ENCODE peak calls at places on chromosomes 6 and 20, in eight cellular contexts. R, A, S, E, W, U, V and F are unnamed samples.
A peak's percentile ranks its signal among the peaks of the same experiment; 100 is the strongest.

GRCh38 chr6:35833534-35833933 is 28.4 kb downstream of the LHFPL5 start:
- DNase-seq in U (no peak), W (no peak), R (no peak), S (no peak), E (no peak), V (no peak), A (no peak), F (no peak)

GRCh38 chr6:95321106-95321505 is 256.2 kb upstream of the MANEA start:
- DNase-seq in A (no peak), E (no peak), S (no peak), V (no peak), W (no peak), R (no peak), U (no peak), F (no peak)

GRCh38 chr20:62674370-62674769 is 32.1 kb downstream of the SLCO4A1 start:
- DNase-seq in E (no peak), W (no peak), R (no peak), S (no peak), V (no peak), U (no peak), A (no peak), F (no peak)

GRCh38 chr6:28167068-28167467 is 25.4 kb downstream of the ZKSCAN8 start:
- DNase-seq in W (no peak), V (no peak), A (no peak), R (no peak), S (no peak), E (no peak), U (no peak), F (no peak)

GRCh38 chr20:32680544-32681174 is 6.9 kb upstream of the C20orf203 start:
- DNase-seq in A (no peak), V (no peak), S (no peak), W (no peak), R (no peak), E (no peak), U (no peak), F (no peak)

GRCh38 chr20:62761058-62761758 is 35.1 kb upstream of the MRGBP start:
- DNase-seq in R (no peak), U (no peak), V (no peak), W (no peak), S (no peak), A (no peak), E (no peak), F (no peak)

GRCh38 chr6:151616091-151616513 is 122.3 kb downstream of the CCDC170 start:
- DNase-seq in R (no peak), V (no peak), E (no peak), S (no peak), W (no peak), U (no peak), A (no peak), F (no peak)

GRCh38 chr6:137868721-137869631 is 1.9 kb downstream of the TNFAIP3 start:
- DNase-seq in V (no peak), A (no peak), U (no peak), R (no peak), S (no peak), E (no peak), W (no peak), F (no peak)

GRCh38 chr6:167907837-167908681 is 81.3 kb downstream of the AFDN start:
- DNase-seq in U (no peak), A (no peak), W (peak; percentile 81), R (no peak), S (no peak), E (no peak), V (peak; percentile 30), F (peak; percentile 34)

GRCh38 chr6:15358579-15359327 is 112.9 kb downstream of the JARID2 start:
- DNase-seq in U (no peak), R (peak; percentile 71), V (no peak), A (no peak), E (no peak), W (no peak), S (peak; percentile 75), F (no peak)

GRCh38 chr6:53487080-53487479 is 57.8 kb downstream of the GCLC start:
- DNase-seq in E (no peak), V (no peak), U (no peak), W (no peak), A (no peak), S (no peak), R (no peak), F (no peak)

GRCh38 chr6:14292119-14292518 is 174.5 kb downstream of the CD83 start:
- DNase-seq in A (no peak), V (no peak), E (no peak), W (no peak), S (no peak), U (no peak), R (no peak), F (no peak)

GRCh38 chr20:18072532-18072931 is 14.8 kb upstream of the OVOL2 start:
- DNase-seq in S (no peak), W (no peak), E (no peak), A (no peak), U (no peak), R (no peak), V (no peak), F (no peak)

GRCh38 chr20:18063676-18064075 is 6.0 kb upstream of the OVOL2 start:
- DNase-seq in V (no peak), E (no peak), U (peak; percentile 23), S (no peak), W (no peak), R (no peak), A (no peak), F (no peak)

DNA sequence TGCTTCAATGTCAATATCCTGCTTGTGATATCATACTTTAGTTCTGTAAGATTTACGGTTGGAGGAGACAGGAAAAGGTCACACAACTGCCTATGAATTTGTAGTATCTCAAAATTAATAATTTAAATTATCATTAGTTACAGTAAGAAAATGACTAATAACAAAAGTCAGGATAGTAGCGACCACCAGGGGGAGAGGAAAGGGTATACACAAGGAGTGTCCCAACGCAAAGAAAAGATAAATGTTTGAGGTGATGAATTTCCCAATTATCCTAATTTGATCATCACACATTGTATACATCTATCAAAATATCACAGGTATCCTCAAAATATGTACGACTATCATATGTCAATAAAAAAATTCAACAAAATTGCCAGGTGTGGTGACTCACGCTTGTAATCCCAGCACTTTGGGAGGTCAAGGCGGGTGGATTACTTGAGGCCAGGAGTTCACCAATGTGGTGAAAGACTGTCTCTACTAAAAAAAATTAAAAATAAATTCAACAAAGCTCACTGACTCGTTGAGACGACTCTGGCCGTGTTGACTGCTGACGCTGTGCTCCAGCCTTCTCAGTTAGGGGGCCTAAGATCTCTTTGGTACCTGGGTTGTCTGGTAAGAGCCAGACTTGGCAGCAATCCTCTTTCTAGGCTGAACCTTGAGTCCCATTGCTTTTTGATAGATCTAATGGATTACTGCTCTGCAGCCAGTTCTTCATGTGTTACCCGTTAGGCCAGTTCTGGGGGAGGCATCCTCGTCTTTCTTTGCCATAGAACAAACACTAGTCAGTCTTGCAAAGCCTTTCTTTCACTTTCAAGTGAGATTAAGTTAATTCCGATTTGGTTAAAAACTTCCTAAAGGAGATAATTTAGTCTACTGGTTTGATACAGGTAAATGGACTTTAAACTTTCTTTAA is 9.0 kb upstream of the OVOL2 start:
- DNase-seq in E (no peak), A (no peak), S (no peak), W (no peak), U (peak; percentile 40), R (no peak), V (no peak), F (no peak)
- TF ChIP-seq CTCF in E (no peak), A (no peak), S (no peak), W (no peak), U (peak; percentile 79), R (no peak), V (peak; percentile 8), F (no peak)

GRCh38 chr20:53626584-53626983 is 32.9 kb upstream of the ZNF217 start:
- DNase-seq in R (no peak), W (no peak), E (no peak), U (no peak), V (no peak), S (no peak), A (no peak), F (no peak)

GRCh38 chr20:53622247-53623114 is 28.8 kb upstream of the ZNF217 start:
- DNase-seq in S (peak; percentile 38), E (no peak), R (peak; percentile 66), U (peak; percentile 49), W (no peak), V (peak; percentile 20), A (peak; percentile 26), F (peak; percentile 87)

GRCh38 chr20:53621482-53622246 is 28.0 kb upstream of the ZNF217 start:
- DNase-seq in U (peak; percentile 64), W (peak; percentile 59), S (peak; percentile 59), E (no peak), V (peak; percentile 66), R (peak; percentile 61), A (peak; percentile 65), F (peak; percentile 61)

GRCh38 chr20:53623127-53623453 is 29.5 kb upstream of the ZNF217 start:
- DNase-seq in S (no peak), U (peak; percentile 31), E (no peak), A (no peak), R (no peak), V (no peak), W (no peak), F (no peak)

DNA sequence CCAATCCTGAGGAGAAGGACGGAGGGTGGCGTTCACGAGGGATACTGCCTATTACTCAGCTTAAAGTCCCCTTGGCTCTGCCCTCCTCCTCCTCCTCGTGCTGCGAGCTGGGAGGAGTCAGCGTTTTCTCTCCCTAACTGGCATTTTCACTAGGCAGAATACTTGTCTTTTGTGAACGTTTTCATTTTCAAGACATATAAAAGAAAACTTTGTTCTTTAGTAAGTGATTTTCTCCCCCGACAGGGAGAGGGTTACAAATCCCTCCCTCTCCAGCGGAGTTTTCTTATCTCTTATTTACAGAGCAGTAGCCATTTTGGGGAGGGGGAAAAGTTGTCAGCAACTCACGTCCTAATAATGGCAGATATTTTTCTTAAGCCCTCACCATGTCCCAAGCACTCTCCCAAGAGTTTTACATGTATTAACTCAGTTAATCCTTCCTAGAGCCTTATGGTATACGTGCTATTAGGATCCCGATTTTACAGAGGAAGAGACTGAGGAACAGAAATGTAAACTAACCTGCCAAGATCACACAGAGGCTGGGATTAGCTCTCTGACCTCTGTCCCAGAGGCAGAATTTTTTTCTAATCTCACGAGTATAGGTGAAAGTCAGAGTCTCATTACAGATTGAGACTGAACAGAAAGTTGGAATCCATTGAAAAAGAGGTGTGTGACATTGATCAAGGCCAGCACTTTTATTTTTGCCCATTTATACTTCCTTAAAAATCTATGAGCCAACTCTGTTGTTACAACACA is 30.0 kb upstream of the ZNF217 start:
- DNase-seq in E (peak; percentile 61), U (peak; percentile 86), A (peak; percentile 63), W (peak; percentile 79), R (peak; percentile 79), V (peak; percentile 84), S (peak; percentile 60), F (no peak)
- H3K4me3 ChIP-seq in E (peak overlapping the region; percentile 38), U (peak overlapping the region; percentile 76), A (peak overlapping the region; percentile 37), W (peak overlapping the region; percentile 7), R (peak overlapping the region; percentile 65), V (peak overlapping the region; percentile 8), S (peak overlapping the region; percentile 54), F (peak overlapping the region; percentile 6)

GRCh38 chr20:36481380-36482043 is 59.8 kb upstream of the MYL9 start:
- DNase-seq in A (no peak), R (no peak), W (no peak), U (no peak), V (no peak), E (no peak), S (no peak), F (peak; percentile 48)
- TF ChIP-seq CTCF in A (no peak), R (peak; percentile 0), W (no peak), U (peak; percentile 50), V (no peak), E (peak; percentile 15), S (no peak), F (no peak)

DNA sequence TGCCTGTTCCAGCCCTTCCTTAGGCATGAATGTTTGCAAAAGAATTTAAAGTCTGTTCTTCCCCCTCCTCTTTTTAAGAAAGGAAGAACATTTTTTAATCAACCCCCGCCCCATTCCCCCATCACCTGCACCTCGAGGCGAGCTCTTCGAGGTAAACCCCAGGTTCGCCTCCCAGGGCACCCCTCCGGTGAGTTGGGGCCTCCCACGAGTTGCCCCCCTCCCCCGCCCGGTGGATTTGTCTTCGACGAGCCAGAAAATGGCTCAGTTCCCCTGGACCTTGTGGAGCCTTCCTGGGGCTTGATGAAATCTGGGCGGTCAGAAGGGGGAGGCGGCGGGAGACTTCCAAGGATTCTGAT is 256 bp upstream of the OVOL2 start:
- DNase-seq in A (peak; percentile 33), V (no peak), U (no peak), R (no peak), S (no peak), E (no peak), W (no peak), F (no peak)
- H3K4me3 ChIP-seq in A (peak overlapping the region; percentile 53), V (no peak overlapping the region), U (peak overlapping the region; percentile 79), R (no peak overlapping the region), S (no peak overlapping the region), E (no peak overlapping the region), W (no peak overlapping the region), F (peak overlapping the region; percentile 90)